ENCODE peak calls at places on chromosome 2, in five cellular contexts. One of them, this sample, is unnamed.
A peak's percentile ranks its signal among the peaks of the same experiment; 100 is the strongest.

GRCh38 chr2:210454336-210454735 is 22.2 kb downstream of the LANCL1 start:
- DNase-seq in HCT116: no peak
- DNase-seq in H1: no peak
- DNase-seq in HepG2: no peak
- DNase-seq in K562: no peak
- DNase-seq in this sample: no peak

GRCh38 chr2:1625281-1626001 is 118.9 kb downstream of the PXDN start:
- DNase-seq in HCT116: peak; percentile 24
- DNase-seq in H1: peak; percentile 86
- DNase-seq in HepG2: no peak
- DNase-seq in K562: no peak
- DNase-seq in this sample: peak; percentile 79

GRCh38 chr2:174984561-174984960 is 20.6 kb downstream of the CHN1 start:
- DNase-seq in HCT116: no peak
- DNase-seq in H1: no peak
- DNase-seq in HepG2: no peak
- DNase-seq in K562: no peak
- DNase-seq in this sample: no peak

GRCh38 chr2:102126169-102126568 is 16.4 kb upstream of the IL1R1 start:
- DNase-seq in HCT116: no peak
- DNase-seq in H1: no peak
- DNase-seq in HepG2: no peak
- DNase-seq in K562: no peak
- DNase-seq in this sample: no peak

GRCh38 chr2:179354739-179355537 is 90.3 kb upstream of the SESTD1 start:
- DNase-seq in HCT116: no peak
- DNase-seq in H1: no peak
- DNase-seq in HepG2: no peak
- DNase-seq in K562: no peak
- DNase-seq in this sample: no peak

GRCh38 chr2:183543731-183544130 is 419.5 kb downstream of the NUP35 start:
- DNase-seq in HCT116: no peak
- DNase-seq in H1: no peak
- DNase-seq in HepG2: no peak
- DNase-seq in K562: no peak
- DNase-seq in this sample: no peak

GRCh38 chr2:210599476-210599875 is 43.1 kb downstream of the CPS1 start:
- DNase-seq in HCT116: no peak
- DNase-seq in H1: no peak
- DNase-seq in HepG2: no peak
- DNase-seq in K562: no peak
- DNase-seq in this sample: no peak

GRCh38 chr2:238591732-238592131 is 165.0 kb downstream of the ASB1 start:
- DNase-seq in HCT116: no peak
- DNase-seq in H1: no peak
- DNase-seq in HepG2: no peak
- DNase-seq in K562: no peak
- DNase-seq in this sample: no peak

GRCh38 chr2:119638891-119639539 is 40.0 kb upstream of the TMEM177 start:
- DNase-seq in HCT116: no peak
- DNase-seq in H1: peak; percentile 29
- DNase-seq in HepG2: no peak
- DNase-seq in K562: no peak
- DNase-seq in this sample: no peak

GRCh38 chr2:239827511-239827865 is 197.7 kb downstream of the NDUFA10 start:
- DNase-seq in HCT116: no peak
- DNase-seq in H1: no peak
- DNase-seq in HepG2: no peak
- DNase-seq in K562: no peak
- DNase-seq in this sample: peak; percentile 1

GRCh38 chr2:12326449-12327190 is 390.1 kb upstream of the TRIB2 start:
- DNase-seq in HCT116: no peak
- DNase-seq in H1: no peak
- DNase-seq in HepG2: peak; percentile 34
- DNase-seq in K562: no peak
- DNase-seq in this sample: no peak

GRCh38 chr2:190718652-190719526 is 70.0 kb downstream of the NAB1 start:
- DNase-seq in HCT116: peak; percentile 66
- DNase-seq in H1: peak; percentile 29
- DNase-seq in HepG2: peak; percentile 30
- DNase-seq in K562: no peak
- DNase-seq in this sample: peak; percentile 16
- TF ChIP-seq RAD21 in HCT116: peak; percentile 39
- TF ChIP-seq RAD21 in H1: no peak
- TF ChIP-seq RAD21 in HepG2: no peak
- TF ChIP-seq RAD21 in K562: no peak
- TF ChIP-seq RAD21 in this sample: no peak

GRCh38 chr2:46267616-46268015 is 29.6 kb upstream of the EPAS1 start:
- DNase-seq in HCT116: no peak
- DNase-seq in H1: no peak
- DNase-seq in HepG2: no peak
- DNase-seq in K562: no peak
- DNase-seq in this sample: no peak
- TF ChIP-seq POLR2AphosphoS5 in HCT116: no peak
- TF ChIP-seq POLR2AphosphoS5 in H1: no peak
- TF ChIP-seq POLR2AphosphoS5 in HepG2: no peak
- TF ChIP-seq POLR2AphosphoS5 in K562: no peak
- TF ChIP-seq POLR2AphosphoS5 in this sample: no peak

DNA sequence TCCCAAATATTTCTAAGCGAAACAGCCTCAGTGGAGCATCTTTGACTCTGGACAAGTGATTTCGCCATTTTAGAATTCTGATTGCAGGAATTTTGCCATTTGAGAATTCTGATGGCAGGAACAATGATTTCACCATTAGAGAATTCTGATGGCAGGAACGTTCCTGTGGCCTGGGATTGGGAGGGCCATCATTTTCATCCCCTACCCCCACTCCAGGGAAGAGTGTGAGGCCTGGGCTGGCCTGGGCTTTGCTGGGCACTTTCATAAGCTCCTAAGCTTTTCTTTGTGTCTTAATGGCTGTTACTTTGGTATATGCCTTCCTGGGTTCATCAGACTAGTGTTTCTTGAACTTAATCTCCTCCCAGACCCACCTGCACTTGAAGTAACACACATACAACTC is 129.3 kb upstream of the EPAS1 start:
- DNase-seq in HCT116: no peak
- DNase-seq in H1: no peak
- DNase-seq in HepG2: no peak
- DNase-seq in K562: no peak
- DNase-seq in this sample: no peak
- TF ChIP-seq RAD21 in HCT116: no peak
- TF ChIP-seq RAD21 in H1: no peak
- TF ChIP-seq RAD21 in HepG2: no peak
- TF ChIP-seq RAD21 in K562: no peak
- TF ChIP-seq RAD21 in this sample: no peak

GRCh38 chr2:190369635-190370034 is 26.2 kb downstream of the INPP1 start:
- DNase-seq in HCT116: no peak
- DNase-seq in H1: no peak
- DNase-seq in HepG2: no peak
- DNase-seq in K562: no peak
- DNase-seq in this sample: no peak
- TF ChIP-seq POLR2AphosphoS5 in HCT116: no peak
- TF ChIP-seq POLR2AphosphoS5 in H1: no peak
- TF ChIP-seq POLR2AphosphoS5 in HepG2: no peak
- TF ChIP-seq POLR2AphosphoS5 in K562: no peak
- TF ChIP-seq POLR2AphosphoS5 in this sample: no peak

GRCh38 chr2:215748446-215748845 is 264.9 kb downstream of the MREG start:
- DNase-seq in HCT116: no peak
- DNase-seq in H1: no peak
- DNase-seq in HepG2: no peak
- DNase-seq in K562: no peak
- DNase-seq in this sample: no peak
- TF ChIP-seq RAD21 in HCT116: no peak
- TF ChIP-seq RAD21 in H1: no peak
- TF ChIP-seq RAD21 in HepG2: no peak
- TF ChIP-seq RAD21 in K562: no peak
- TF ChIP-seq RAD21 in this sample: no peak

DNA sequence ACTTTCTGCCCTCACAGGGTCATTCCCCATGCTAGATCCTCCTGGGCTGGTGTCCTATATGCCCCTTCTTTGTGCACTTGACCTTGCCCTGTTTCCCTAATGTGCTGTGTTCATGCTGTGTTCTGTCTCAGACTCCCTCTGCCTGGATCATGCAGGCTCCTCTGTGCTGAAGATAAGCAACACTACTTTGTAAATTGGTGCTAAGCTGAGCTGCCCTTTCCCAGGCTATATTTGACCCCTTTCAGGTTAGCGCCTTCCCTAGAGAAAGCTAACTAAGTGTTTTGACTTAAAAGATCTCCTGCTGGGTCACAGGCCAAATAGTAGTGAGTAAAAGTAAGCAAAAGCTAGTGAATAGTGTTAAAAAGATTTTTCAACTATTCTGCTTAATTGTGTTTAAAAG is 257.2 kb upstream of the RGPD4 start:
- DNase-seq in HCT116: no peak
- DNase-seq in H1: no peak
- DNase-seq in HepG2: no peak
- DNase-seq in K562: no peak
- DNase-seq in this sample: no peak
- TF ChIP-seq POLR2AphosphoS5 in HCT116: no peak
- TF ChIP-seq POLR2AphosphoS5 in H1: no peak
- TF ChIP-seq POLR2AphosphoS5 in HepG2: no peak
- TF ChIP-seq POLR2AphosphoS5 in K562: no peak
- TF ChIP-seq POLR2AphosphoS5 in this sample: no peak

GRCh38 chr2:160963957-160964356 is 196.3 kb upstream of the TANK start:
- DNase-seq in HCT116: no peak
- DNase-seq in H1: no peak
- DNase-seq in HepG2: no peak
- DNase-seq in K562: no peak
- DNase-seq in this sample: no peak
- TF ChIP-seq RAD21 in HCT116: no peak
- TF ChIP-seq RAD21 in H1: no peak
- TF ChIP-seq RAD21 in HepG2: no peak
- TF ChIP-seq RAD21 in K562: no peak
- TF ChIP-seq RAD21 in this sample: no peak